ENCODE peak calls at places on chromosomes 2 and 18, in ten cellular contexts. Z is sigmoid colon, I is endothelial cell of umbilical vein, C is suprapubic skin, U is spleen, R is HCT116, N is esophagus muscularis mucosa, K is HepG2, V is GM12878, F is K562. J is an unnamed sample. For H3K4me1, the result is how much of the 10 kb centered on the place peaks cover.

GRCh38 chr18:60984496-60984895 is 348.7 kb upstream of the CDH20 start:
- DNase-seq in Z (no peak), I (no peak), C (no peak), U (no peak), R (no peak), N (no peak), K (no peak), V (no peak), F (no peak), J (no peak)

GRCh38 chr2:205086689-205087088 is 541.4 kb downstream of the PARD3B start:
- DNase-seq in Z (no peak), I (no peak), C (no peak), U (no peak), R (no peak), N (no peak), K (no peak), V (no peak), F (no peak), J (no peak)

GRCh38 chr2:166651991-166652390 is 157.9 kb upstream of the SCN7A start:
- DNase-seq in Z (no peak), I (no peak), C (no peak), U (no peak), R (no peak), N (no peak), K (no peak), V (no peak), F (no peak), J (no peak)

GRCh38 chr2:236703310-236703709 is 133.7 kb downstream of the ACKR3 start:
- DNase-seq in Z (no peak), I (no peak), C (no peak), U (no peak), R (no peak), N (no peak), K (no peak), V (no peak), F (no peak), J (no peak)

GRCh38 chr2:108084311-108084710 is 98.0 kb downstream of the SLC5A7 start:
- DNase-seq in Z (no peak), I (no peak), C (no peak), U (no peak), R (no peak), N (no peak), K (no peak), V (no peak), F (no peak), J (no peak)

GRCh38 chr18:80175451-80176235 is 66.6 kb downstream of the ADNP2 start:
- DNase-seq in Z (no peak), I (no peak), C (no peak), U (no peak), R (no peak), N (no peak), K (no peak), V (no peak), F (no peak), J (peak)

GRCh38 chr2:4420032-4420431 is 716.7 kb downstream of the DCDC2C start:
- DNase-seq in Z (no peak), I (no peak), C (no peak), U (no peak), R (no peak), N (no peak), K (no peak), V (no peak), F (no peak), J (no peak)

GRCh38 chr2:12918841-12919445 is 202.2 kb downstream of the TRIB2 start:
- DNase-seq in Z (peak), I (no peak), C (no peak), U (no peak), R (no peak), N (peak), K (no peak), V (no peak), F (no peak), J (peak)

GRCh38 chr2:69493268-69493667 is 56.0 kb upstream of the NFU1 start:
- DNase-seq in Z (no peak), I (no peak), C (no peak), U (no peak), R (no peak), N (no peak), K (no peak), V (no peak), F (no peak), J (peak)

GRCh38 chr2:237744613-237745249 is 53.8 kb upstream of the RBM44 start:
- DNase-seq in Z (peak), I (peak), C (peak), U (peak), R (peak), N (no peak), K (peak), V (no peak), F (peak), J (peak)

GRCh38 chr18:46220116-46220515 is 115.9 kb downstream of the HAUS1 start:
- DNase-seq in Z (no peak), I (no peak), C (no peak), U (no peak), R (no peak), N (no peak), K (no peak), V (no peak), F (no peak), J (no peak)

GRCh38 chr2:65024149-65024829 is 31.9 kb upstream of the CEP68 start:
- DNase-seq in Z (no peak), I (no peak), C (no peak), U (no peak), R (peak), N (no peak), K (no peak), V (no peak), F (no peak), J (no peak)

GRCh38 chr2:33366473-33366872 is 110.0 kb upstream of the RASGRP3 start:
- DNase-seq in Z (peak), I (peak), C (no peak), U (no peak), R (no peak), N (peak), K (no peak), V (no peak), F (no peak), J (peak)

GRCh38 chr18:13726972-13727331 is 479 bp downstream of the RNMT start:
- DNase-seq in Z (peak), I (no peak), C (peak), U (no peak), R (no peak), N (peak), K (peak), V (no peak), F (no peak), J (peak)

GRCh38 chr2:86703704-86704370 is 16.3 kb upstream of the RMND5A start:
- DNase-seq in Z (no peak), I (no peak), C (no peak), U (no peak), R (peak), N (no peak), K (no peak), V (no peak), F (no peak), J (peak)

DNA sequence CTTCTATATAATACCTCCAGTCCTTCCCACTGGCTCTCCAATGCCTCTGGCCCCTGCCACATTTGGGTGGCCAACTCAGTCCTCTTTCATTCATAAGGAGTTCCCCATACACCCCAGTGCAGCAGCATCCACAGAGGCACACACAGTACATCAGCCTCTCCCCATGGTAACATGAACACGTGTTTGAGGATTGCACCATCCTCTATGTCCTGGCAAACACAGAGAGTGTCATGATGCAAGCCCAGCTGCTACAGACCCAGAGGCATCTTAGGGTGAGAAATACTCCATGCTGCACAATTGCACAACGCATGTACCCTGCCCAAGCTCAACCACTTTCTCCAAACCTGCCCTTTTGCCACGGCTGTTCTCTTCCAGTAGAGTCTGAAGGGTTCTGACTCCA is 11.5 kb downstream of the IGFBP5 start:
- DNase-seq in Z (peak), I (no peak), C (peak), U (no peak), R (no peak), N (peak), K (peak), V (no peak), F (no peak), J (no peak)
- TF ChIP-seq POLR2AphosphoS5 in Z (peak), I (no peak), C (peak), U (peak), R (no peak), N (peak), K (no peak), V (no peak), F (no peak), J (peak)

DNA sequence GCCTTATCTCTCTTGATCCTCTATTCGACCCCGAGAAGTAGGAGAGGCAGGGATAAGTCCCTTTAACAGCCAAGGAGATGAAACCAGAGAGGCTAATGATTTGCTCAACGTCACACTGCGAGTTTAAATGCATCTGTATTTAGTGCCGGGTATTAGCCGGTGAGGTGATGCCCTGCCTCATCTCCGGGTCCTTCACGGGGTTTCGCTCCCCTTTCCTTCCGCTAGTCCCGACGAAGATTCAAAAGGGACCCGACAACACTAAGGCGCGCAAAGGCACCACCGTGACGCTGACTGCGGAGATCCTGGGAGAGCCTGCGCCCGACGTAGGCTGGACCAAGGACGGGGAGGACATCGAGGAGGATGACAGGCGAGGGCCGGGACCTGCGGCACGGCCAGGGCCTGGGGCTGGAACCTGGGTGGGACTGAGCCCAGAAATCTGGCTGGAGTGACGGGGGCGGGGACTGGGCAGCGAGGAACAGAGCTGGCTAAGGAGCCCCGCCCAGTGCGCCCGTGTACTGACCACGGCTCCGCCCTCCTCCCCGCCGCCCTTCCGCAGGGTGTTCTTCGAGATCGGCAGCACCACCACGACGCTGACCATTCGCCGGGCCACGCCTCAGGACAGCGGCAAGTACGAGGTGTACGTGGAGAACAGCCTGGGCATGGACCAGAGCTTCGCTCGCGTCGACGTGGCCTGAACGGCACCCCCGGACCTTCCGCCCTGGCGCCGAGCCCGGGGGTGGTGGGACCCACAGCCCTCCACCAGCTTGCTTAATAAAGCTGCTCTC is 1.0 kb upstream of the GMPPA start:
- DNase-seq in Z (peak), I (peak), C (peak), U (peak), R (peak), N (peak), K (peak), V (no peak), F (peak), J (peak)
- TF ChIP-seq POLR2A in Z (peak), I (peak), C (peak), U (peak), R (peak), N (no peak), K (no peak), V (no peak), F (peak), J (peak)

GRCh38 chr2:182077451-182078142 is 91.9 kb downstream of the PPP1R1C start:
- DNase-seq in Z (no peak), I (peak), C (no peak), U (no peak), R (peak), N (no peak), K (peak), V (no peak), F (no peak), J (peak)

GRCh38 chr2:182078988-182079602 is 93.4 kb downstream of the PPP1R1C start:
- DNase-seq in Z (no peak), I (no peak), C (no peak), U (no peak), R (no peak), N (no peak), K (no peak), V (no peak), F (no peak), J (no peak)

GRCh38 chr2:182077023-182077422 is 91.4 kb downstream of the PPP1R1C start:
- DNase-seq in Z (no peak), I (no peak), C (no peak), U (no peak), R (no peak), N (no peak), K (no peak), V (no peak), F (no peak), J (no peak)

DNA sequence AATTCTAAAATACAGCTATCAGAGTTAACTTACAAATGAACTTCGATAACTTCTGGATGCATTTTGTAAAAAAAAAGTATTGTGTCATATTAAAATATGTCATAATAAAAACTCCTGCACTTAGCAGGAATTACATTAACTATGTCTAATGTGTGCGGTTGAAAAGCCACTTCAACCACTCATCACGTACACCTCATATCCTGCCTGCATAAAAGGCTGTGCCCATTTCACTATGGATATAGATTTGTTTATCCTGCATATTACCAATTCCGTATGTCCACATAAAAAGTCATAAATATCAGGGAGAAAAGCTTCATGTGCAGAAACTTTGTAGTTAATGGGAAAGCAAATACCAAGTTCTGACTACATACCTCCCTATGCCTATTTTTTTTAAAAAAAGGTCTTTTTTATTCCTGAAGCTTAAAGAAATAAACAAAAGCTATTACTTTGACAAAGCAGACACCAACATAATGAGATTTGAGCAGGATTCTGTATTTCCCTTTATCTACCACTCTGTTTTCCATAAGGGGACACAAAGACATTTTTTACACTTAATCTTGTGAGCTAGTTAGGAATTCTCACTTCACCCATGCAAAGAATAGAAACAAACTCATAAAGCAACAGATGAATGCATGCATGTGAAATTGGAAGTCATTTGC is 96.1 kb downstream of the PPP1R1C start:
- DNase-seq in Z (no peak), I (no peak), C (no peak), U (no peak), R (no peak), N (no peak), K (no peak), V (no peak), F (no peak), J (no peak)
- H3K4me1 ChIP-seq in Z (under half), I (under half), C (under half), U (under half), R (under half), N (under half), K (under half), V (under half), F (under half), J (under half)

GRCh38 chr2:152068226-152068625 is 30.6 kb downstream of the CACNB4 start:
- DNase-seq in Z (no peak), I (no peak), C (no peak), U (no peak), R (no peak), N (no peak), K (no peak), V (no peak), F (no peak), J (no peak)

GRCh38 chr2:152067823-152068222 is 31.0 kb downstream of the CACNB4 start:
- DNase-seq in Z (no peak), I (no peak), C (no peak), U (no peak), R (no peak), N (no peak), K (no peak), V (no peak), F (no peak), J (no peak)

GRCh38 chr2:152075427-152076050 is 23.3 kb downstream of the CACNB4 start:
- DNase-seq in Z (no peak), I (no peak), C (no peak), U (no peak), R (no peak), N (no peak), K (no peak), V (no peak), F (no peak), J (peak)

GRCh38 chr2:152071077-152071476 is 27.8 kb downstream of the CACNB4 start:
- DNase-seq in Z (no peak), I (no peak), C (no peak), U (no peak), R (no peak), N (no peak), K (no peak), V (no peak), F (no peak), J (no peak)

GRCh38 chr2:152071518-152071917 is 27.3 kb downstream of the CACNB4 start:
- DNase-seq in Z (no peak), I (no peak), C (no peak), U (no peak), R (no peak), N (no peak), K (no peak), V (no peak), F (no peak), J (no peak)
- TF ChIP-seq POLR2AphosphoS5 in Z (no peak), I (no peak), C (no peak), U (no peak), R (no peak), N (no peak), K (no peak), V (no peak), F (no peak), J (no peak)

GRCh38 chr18:58045265-58046086 is 1.4 kb downstream of the NEDD4L start:
- DNase-seq in Z (no peak), I (peak), C (peak), U (peak), R (peak), N (no peak), K (peak), V (no peak), F (no peak), J (peak)

GRCh38 chr18:58044370-58045264 is 591 bp downstream of the NEDD4L start:
- DNase-seq in Z (peak), I (peak), C (peak), U (peak), R (no peak), N (no peak), K (no peak), V (no peak), F (peak), J (peak)

GRCh38 chr18:58042826-58043362 is 1.1 kb upstream of the NEDD4L start:
- DNase-seq in Z (no peak), I (no peak), C (no peak), U (no peak), R (no peak), N (no peak), K (no peak), V (no peak), F (no peak), J (no peak)

GRCh38 chr18:58041633-58042032 is 2.4 kb upstream of the NEDD4L start:
- DNase-seq in Z (no peak), I (no peak), C (no peak), U (no peak), R (no peak), N (no peak), K (peak), V (no peak), F (peak), J (no peak)

DNA sequence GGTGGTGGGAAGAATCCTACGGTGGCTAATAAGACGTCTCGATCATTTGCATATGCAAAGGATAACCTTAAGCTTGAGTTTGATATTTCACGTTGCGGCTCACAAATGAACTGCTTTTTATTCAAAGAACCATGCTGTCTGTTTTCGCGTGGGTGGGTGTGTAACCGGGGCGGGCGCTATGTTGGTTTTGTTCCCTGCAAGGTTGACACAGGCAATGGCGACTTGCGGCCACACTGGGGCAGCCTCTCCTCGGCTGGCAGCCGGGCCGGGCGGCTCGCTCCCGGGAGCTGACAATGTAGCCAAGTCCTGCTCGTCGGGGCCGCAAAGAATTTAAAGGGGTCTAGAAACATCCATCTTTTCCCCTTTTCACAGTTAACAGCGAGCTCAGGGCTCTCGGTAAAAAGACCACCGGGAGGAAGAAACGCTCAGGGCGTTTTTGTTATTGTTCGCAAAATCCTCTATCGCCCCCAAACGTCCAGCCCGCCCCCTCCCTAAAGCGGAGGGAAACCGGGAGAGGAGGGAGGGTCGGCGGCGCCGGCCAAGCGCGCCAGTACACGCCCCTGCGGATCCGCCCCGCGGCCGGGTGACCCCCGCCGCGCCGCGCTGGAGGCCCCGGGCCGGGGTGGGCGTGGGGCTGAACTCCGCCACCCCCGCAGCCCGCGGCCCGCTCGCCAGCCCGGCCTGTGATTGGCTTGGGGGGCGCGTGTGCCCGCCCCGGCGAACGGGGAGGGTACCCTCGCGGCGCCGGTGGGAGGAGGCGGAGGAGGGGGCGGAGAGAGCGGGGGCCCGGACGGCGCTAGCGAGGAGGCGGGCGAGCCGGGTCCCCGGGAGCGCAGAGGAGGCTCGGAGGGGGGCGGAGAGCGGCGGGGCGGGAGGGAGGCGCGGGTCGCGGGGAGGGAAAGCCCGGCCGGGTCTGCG is at the start of gene NEDD4L:
- DNase-seq in Z (peak), I (peak), C (peak), U (peak), R (peak), N (peak), K (peak), V (peak), F (peak), J (peak)
- TF ChIP-seq POLR2A in Z (no peak), I (no peak), C (no peak), U (no peak), R (no peak), N (no peak), K (no peak), V (no peak), F (peak), J (no peak)

DNA sequence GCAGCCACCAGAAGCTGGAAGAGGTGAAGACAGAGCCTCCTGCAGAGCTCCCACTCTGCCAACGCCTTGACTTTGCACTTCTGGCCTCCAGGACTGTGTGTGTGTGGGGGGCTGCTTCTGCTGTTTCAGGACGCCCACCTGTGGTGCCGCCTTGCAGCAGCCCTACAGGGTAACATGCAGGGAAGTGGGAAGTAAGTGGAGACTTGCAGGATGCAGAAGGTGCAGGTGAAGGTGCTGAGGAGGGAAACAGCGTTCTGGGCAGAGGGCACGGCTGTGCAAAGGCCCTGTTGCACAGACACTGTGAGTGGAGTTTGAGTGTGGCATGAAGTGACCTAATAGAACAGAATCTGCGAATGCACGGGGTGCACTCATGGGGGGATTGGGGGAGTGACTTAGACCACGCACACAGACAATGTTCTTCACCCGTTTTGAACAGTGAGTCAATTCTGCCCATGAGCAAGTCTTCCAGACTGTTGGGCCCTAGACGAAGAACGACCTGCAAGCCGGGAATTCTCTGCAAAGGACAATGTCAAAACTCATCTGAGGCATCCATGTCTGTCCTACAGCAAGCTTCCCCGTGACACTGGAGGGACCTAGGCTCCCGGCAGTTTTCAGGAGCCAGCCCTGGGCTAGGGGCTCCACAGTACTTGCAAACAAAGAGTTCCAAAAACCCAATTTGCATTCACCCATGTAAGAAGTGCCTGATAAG is 19.1 kb downstream of the MBP start:
- DNase-seq in Z (no peak), I (no peak), C (no peak), U (no peak), R (no peak), N (no peak), K (no peak), V (no peak), F (no peak), J (no peak)
- H3K4me1 ChIP-seq in Z (under half), I (under half), C (half or more), U (under half), R (under half), N (under half), K (half or more), V (under half), F (under half), J (half or more)

J was measured in stomach.